ENCODE peak calls at places on chromosomes 4 and X, in ten cellular contexts. One of them, this sample, is unnamed.

GRCh38 chrX:43025806-43026205 is 247.8 kb upstream of the PPP1R2C start:
- DNase-seq in naive thymus-derived CD4-positive, alpha-beta T cell: no peak
- DNase-seq in Panc1: no peak
- DNase-seq in astrocyte: no peak
- DNase-seq in CD8-positive, alpha-beta T cell: no peak
- DNase-seq in mammary epithelial cell: no peak
- DNase-seq in IMR-90: no peak
- DNase-seq in dorsolateral prefrontal cortex: no peak
- DNase-seq in left ventricle myocardium inferior: no peak
- DNase-seq in iPS DF 6.9: no peak
- DNase-seq in this sample: no peak

GRCh38 chr4:61517144-61517543 is 317.0 kb downstream of the ADGRL3 start:
- DNase-seq in naive thymus-derived CD4-positive, alpha-beta T cell: no peak
- DNase-seq in Panc1: no peak
- DNase-seq in astrocyte: no peak
- DNase-seq in CD8-positive, alpha-beta T cell: no peak
- DNase-seq in mammary epithelial cell: no peak
- DNase-seq in IMR-90: no peak
- DNase-seq in dorsolateral prefrontal cortex: no peak
- DNase-seq in left ventricle myocardium inferior: no peak
- DNase-seq in iPS DF 6.9: peak; percentile 60
- DNase-seq in this sample: no peak

GRCh38 chr4:8370106-8370787 is 70.3 kb downstream of the ACOX3 start:
- DNase-seq in naive thymus-derived CD4-positive, alpha-beta T cell: no peak
- DNase-seq in Panc1: no peak
- DNase-seq in astrocyte: no peak
- DNase-seq in CD8-positive, alpha-beta T cell: no peak
- DNase-seq in mammary epithelial cell: no peak
- DNase-seq in IMR-90: no peak
- DNase-seq in dorsolateral prefrontal cortex: no peak
- DNase-seq in left ventricle myocardium inferior: no peak
- DNase-seq in iPS DF 6.9: no peak
- DNase-seq in this sample: no peak

GRCh38 chrX:67544871-67545771 is 1.3 kb downstream of the AR start:
- DNase-seq in naive thymus-derived CD4-positive, alpha-beta T cell: no peak
- DNase-seq in Panc1: no peak
- DNase-seq in astrocyte: peak; percentile 32
- DNase-seq in CD8-positive, alpha-beta T cell: no peak
- DNase-seq in mammary epithelial cell: no peak
- DNase-seq in IMR-90: peak; percentile 22
- DNase-seq in dorsolateral prefrontal cortex: no peak
- DNase-seq in left ventricle myocardium inferior: peak; percentile 16
- DNase-seq in iPS DF 6.9: no peak
- DNase-seq in this sample: no peak

GRCh38 chr4:53116959-53117358 is 248.9 kb downstream of the SCFD2 start:
- DNase-seq in naive thymus-derived CD4-positive, alpha-beta T cell: no peak
- DNase-seq in Panc1: no peak
- DNase-seq in astrocyte: peak; percentile 55
- DNase-seq in CD8-positive, alpha-beta T cell: no peak
- DNase-seq in mammary epithelial cell: peak; percentile 62
- DNase-seq in IMR-90: peak; percentile 52
- DNase-seq in dorsolateral prefrontal cortex: no peak
- DNase-seq in left ventricle myocardium inferior: no peak
- DNase-seq in iPS DF 6.9: no peak
- DNase-seq in this sample: no peak

GRCh38 chrX:18160369-18160768 is 60.3 kb downstream of the BEND2 start:
- DNase-seq in naive thymus-derived CD4-positive, alpha-beta T cell: no peak
- DNase-seq in Panc1: no peak
- DNase-seq in astrocyte: no peak
- DNase-seq in CD8-positive, alpha-beta T cell: no peak
- DNase-seq in mammary epithelial cell: no peak
- DNase-seq in IMR-90: no peak
- DNase-seq in dorsolateral prefrontal cortex: no peak
- DNase-seq in left ventricle myocardium inferior: no peak
- DNase-seq in iPS DF 6.9: no peak
- DNase-seq in this sample: no peak

GRCh38 chr4:6746721-6747689 is 31.0 kb downstream of the BLOC1S4 start:
- DNase-seq in naive thymus-derived CD4-positive, alpha-beta T cell: no peak
- DNase-seq in Panc1: no peak
- DNase-seq in astrocyte: peak; percentile 33
- DNase-seq in CD8-positive, alpha-beta T cell: no peak
- DNase-seq in mammary epithelial cell: no peak
- DNase-seq in IMR-90: no peak
- DNase-seq in dorsolateral prefrontal cortex: no peak
- DNase-seq in left ventricle myocardium inferior: peak; percentile 43
- DNase-seq in iPS DF 6.9: no peak
- DNase-seq in this sample: no peak

GRCh38 chr4:153204247-153205027 is at the start of gene TRIM2:
- DNase-seq in naive thymus-derived CD4-positive, alpha-beta T cell: no peak
- DNase-seq in Panc1: no peak
- DNase-seq in astrocyte: peak; percentile 73
- DNase-seq in CD8-positive, alpha-beta T cell: no peak
- DNase-seq in mammary epithelial cell: no peak
- DNase-seq in IMR-90: peak; percentile 78
- DNase-seq in dorsolateral prefrontal cortex: peak; percentile 88
- DNase-seq in left ventricle myocardium inferior: peak; percentile 68
- DNase-seq in iPS DF 6.9: no peak
- DNase-seq in this sample: peak; percentile 55

GRCh38 chr4:143559757-143560147 is 46.2 kb downstream of the SMARCA5 start:
- DNase-seq in naive thymus-derived CD4-positive, alpha-beta T cell: peak; percentile 14
- DNase-seq in Panc1: no peak
- DNase-seq in astrocyte: no peak
- DNase-seq in CD8-positive, alpha-beta T cell: peak; percentile 28
- DNase-seq in mammary epithelial cell: no peak
- DNase-seq in IMR-90: no peak
- DNase-seq in dorsolateral prefrontal cortex: no peak
- DNase-seq in left ventricle myocardium inferior: no peak
- DNase-seq in iPS DF 6.9: no peak
- DNase-seq in this sample: no peak

GRCh38 chr4:110614173-110614948 is 8.5 kb downstream of the PITX2 start:
- DNase-seq in naive thymus-derived CD4-positive, alpha-beta T cell: no peak
- DNase-seq in Panc1: no peak
- DNase-seq in astrocyte: no peak
- DNase-seq in CD8-positive, alpha-beta T cell: no peak
- DNase-seq in mammary epithelial cell: no peak
- DNase-seq in IMR-90: no peak
- DNase-seq in dorsolateral prefrontal cortex: no peak
- DNase-seq in left ventricle myocardium inferior: no peak
- DNase-seq in iPS DF 6.9: no peak
- DNase-seq in this sample: no peak

GRCh38 chr4:110613710-110614109 is 9.2 kb downstream of the PITX2 start:
- DNase-seq in naive thymus-derived CD4-positive, alpha-beta T cell: no peak
- DNase-seq in Panc1: no peak
- DNase-seq in astrocyte: no peak
- DNase-seq in CD8-positive, alpha-beta T cell: no peak
- DNase-seq in mammary epithelial cell: no peak
- DNase-seq in IMR-90: no peak
- DNase-seq in dorsolateral prefrontal cortex: no peak
- DNase-seq in left ventricle myocardium inferior: no peak
- DNase-seq in iPS DF 6.9: no peak
- DNase-seq in this sample: no peak

GRCh38 chr4:110615366-110616161 is 7.3 kb downstream of the PITX2 start:
- DNase-seq in naive thymus-derived CD4-positive, alpha-beta T cell: no peak
- DNase-seq in Panc1: no peak
- DNase-seq in astrocyte: no peak
- DNase-seq in CD8-positive, alpha-beta T cell: no peak
- DNase-seq in mammary epithelial cell: no peak
- DNase-seq in IMR-90: no peak
- DNase-seq in dorsolateral prefrontal cortex: no peak
- DNase-seq in left ventricle myocardium inferior: no peak
- DNase-seq in iPS DF 6.9: no peak
- DNase-seq in this sample: no peak

GRCh38 chr4:110616162-110617062 is 6.5 kb downstream of the PITX2 start:
- DNase-seq in naive thymus-derived CD4-positive, alpha-beta T cell: no peak
- DNase-seq in Panc1: no peak
- DNase-seq in astrocyte: no peak
- DNase-seq in CD8-positive, alpha-beta T cell: no peak
- DNase-seq in mammary epithelial cell: no peak
- DNase-seq in IMR-90: no peak
- DNase-seq in dorsolateral prefrontal cortex: no peak
- DNase-seq in left ventricle myocardium inferior: no peak
- DNase-seq in iPS DF 6.9: no peak
- DNase-seq in this sample: no peak

GRCh38 chr4:110614981-110615365 is 7.9 kb downstream of the PITX2 start:
- DNase-seq in naive thymus-derived CD4-positive, alpha-beta T cell: no peak
- DNase-seq in Panc1: no peak
- DNase-seq in astrocyte: no peak
- DNase-seq in CD8-positive, alpha-beta T cell: no peak
- DNase-seq in mammary epithelial cell: no peak
- DNase-seq in IMR-90: no peak
- DNase-seq in dorsolateral prefrontal cortex: no peak
- DNase-seq in left ventricle myocardium inferior: no peak
- DNase-seq in iPS DF 6.9: no peak
- DNase-seq in this sample: no peak
- H3K4me3 ChIP-seq in naive thymus-derived CD4-positive, alpha-beta T cell: no peak overlapping the region
- H3K4me3 ChIP-seq in Panc1: no peak overlapping the region
- H3K4me3 ChIP-seq in astrocyte: no peak overlapping the region
- H3K4me3 ChIP-seq in CD8-positive, alpha-beta T cell: no peak overlapping the region
- H3K4me3 ChIP-seq in mammary epithelial cell: no peak overlapping the region
- H3K4me3 ChIP-seq in IMR-90: no peak overlapping the region
- H3K4me3 ChIP-seq in dorsolateral prefrontal cortex: no peak overlapping the region
- H3K4me3 ChIP-seq in left ventricle myocardium inferior: no peak overlapping the region
- H3K4me3 ChIP-seq in iPS DF 6.9: peak overlapping the region; percentile 21
- H3K4me3 ChIP-seq in this sample: no peak overlapping the region

DNA sequence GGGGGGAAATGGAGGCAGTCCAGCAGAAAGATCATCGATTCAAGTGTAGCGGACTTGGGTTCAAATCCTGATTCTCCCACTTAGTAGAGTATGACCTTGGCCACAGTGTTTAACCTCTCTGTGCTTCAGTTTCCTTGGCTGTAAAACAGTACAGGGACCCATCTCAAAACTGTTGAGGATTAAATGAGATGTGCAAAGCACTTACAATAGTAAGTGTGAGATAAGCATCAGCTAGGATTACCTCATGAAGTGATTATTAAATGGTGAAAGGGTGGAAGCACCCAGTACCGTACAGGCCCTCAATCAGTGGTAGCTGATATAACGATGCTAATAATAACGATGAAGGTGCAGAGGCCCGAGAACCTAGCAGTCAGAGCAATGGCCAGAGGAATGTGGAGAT is 45.1 kb downstream of the PRPS1 start:
- DNase-seq in naive thymus-derived CD4-positive, alpha-beta T cell: no peak
- DNase-seq in Panc1: no peak
- DNase-seq in astrocyte: no peak
- DNase-seq in CD8-positive, alpha-beta T cell: no peak
- DNase-seq in mammary epithelial cell: no peak
- DNase-seq in IMR-90: no peak
- DNase-seq in dorsolateral prefrontal cortex: no peak
- DNase-seq in left ventricle myocardium inferior: no peak
- DNase-seq in iPS DF 6.9: no peak
- DNase-seq in this sample: no peak
- H3K4me3 ChIP-seq in naive thymus-derived CD4-positive, alpha-beta T cell: peak overlapping the region; percentile 58
- H3K4me3 ChIP-seq in Panc1: no peak overlapping the region
- H3K4me3 ChIP-seq in astrocyte: no peak overlapping the region
- H3K4me3 ChIP-seq in CD8-positive, alpha-beta T cell: peak overlapping the region; percentile 13
- H3K4me3 ChIP-seq in mammary epithelial cell: no peak overlapping the region
- H3K4me3 ChIP-seq in IMR-90: no peak overlapping the region
- H3K4me3 ChIP-seq in dorsolateral prefrontal cortex: no peak overlapping the region
- H3K4me3 ChIP-seq in left ventricle myocardium inferior: peak overlapping the region; percentile 21
- H3K4me3 ChIP-seq in iPS DF 6.9: no peak overlapping the region
- H3K4me3 ChIP-seq in this sample: no peak overlapping the region

GRCh38 chr4:102151696-102152095 is 193.6 kb downstream of the SLC39A8 start:
- DNase-seq in naive thymus-derived CD4-positive, alpha-beta T cell: no peak
- DNase-seq in Panc1: no peak
- DNase-seq in astrocyte: no peak
- DNase-seq in CD8-positive, alpha-beta T cell: no peak
- DNase-seq in mammary epithelial cell: no peak
- DNase-seq in IMR-90: no peak
- DNase-seq in dorsolateral prefrontal cortex: no peak
- DNase-seq in left ventricle myocardium inferior: no peak
- DNase-seq in iPS DF 6.9: no peak
- DNase-seq in this sample: no peak
- H3K4me3 ChIP-seq in naive thymus-derived CD4-positive, alpha-beta T cell: no peak overlapping the region
- H3K4me3 ChIP-seq in Panc1: no peak overlapping the region
- H3K4me3 ChIP-seq in astrocyte: no peak overlapping the region
- H3K4me3 ChIP-seq in CD8-positive, alpha-beta T cell: no peak overlapping the region
- H3K4me3 ChIP-seq in mammary epithelial cell: no peak overlapping the region
- H3K4me3 ChIP-seq in IMR-90: no peak overlapping the region
- H3K4me3 ChIP-seq in dorsolateral prefrontal cortex: no peak overlapping the region
- H3K4me3 ChIP-seq in left ventricle myocardium inferior: no peak overlapping the region
- H3K4me3 ChIP-seq in iPS DF 6.9: no peak overlapping the region
- H3K4me3 ChIP-seq in this sample: no peak overlapping the region

DNA sequence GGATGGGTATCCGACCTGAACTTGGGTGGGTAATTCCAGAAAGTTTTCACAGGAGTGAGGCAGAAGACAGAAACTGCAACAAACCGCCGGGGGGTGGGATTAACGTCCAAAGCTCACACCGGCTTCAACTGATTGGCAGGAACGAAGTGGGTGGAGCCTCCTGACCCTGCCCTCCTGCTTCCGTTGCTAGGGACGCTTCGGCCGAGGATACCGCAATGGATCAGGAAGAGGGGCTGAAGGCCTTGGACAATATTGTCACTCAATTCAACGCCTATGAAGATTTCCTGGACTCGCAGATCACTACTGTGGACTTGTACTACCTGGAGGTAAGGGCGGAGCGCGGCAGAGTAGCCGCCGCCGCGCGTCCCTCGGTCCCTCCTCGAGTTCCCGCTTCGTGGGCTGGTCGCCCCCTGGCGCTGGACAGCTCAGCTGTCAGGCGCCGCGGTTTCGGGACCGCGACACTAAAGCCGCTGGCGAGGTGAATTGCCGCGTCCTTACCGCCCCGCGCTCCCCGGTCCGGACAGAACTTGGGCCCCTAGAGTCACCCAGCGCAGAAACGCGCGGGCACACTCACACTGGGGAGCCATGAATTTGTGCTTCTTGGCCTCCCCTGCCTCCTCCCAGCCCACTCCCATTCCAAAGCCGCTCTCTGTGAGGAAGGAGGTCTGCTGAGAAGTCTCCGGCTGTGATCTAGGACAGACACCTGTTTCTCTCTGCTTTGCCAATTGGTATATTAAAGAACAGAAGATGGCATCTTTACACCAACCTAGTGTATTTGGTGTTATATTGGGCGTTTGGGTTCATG is at the start of gene CFAP299:
- DNase-seq in naive thymus-derived CD4-positive, alpha-beta T cell: peak; percentile 54
- DNase-seq in Panc1: peak; percentile 73
- DNase-seq in astrocyte: peak; percentile 79
- DNase-seq in CD8-positive, alpha-beta T cell: peak; percentile 29
- DNase-seq in mammary epithelial cell: peak; percentile 90
- DNase-seq in IMR-90: peak; percentile 90
- DNase-seq in dorsolateral prefrontal cortex: peak; percentile 49
- DNase-seq in left ventricle myocardium inferior: peak; percentile 82
- DNase-seq in iPS DF 6.9: peak; percentile 73
- DNase-seq in this sample: peak; percentile 92
- H3K4me3 ChIP-seq in naive thymus-derived CD4-positive, alpha-beta T cell: peak within 1 kb of the TSS; percentile 62
- H3K4me3 ChIP-seq in Panc1: peak within 1 kb of the TSS; percentile 67
- H3K4me3 ChIP-seq in astrocyte: peak within 1 kb of the TSS; percentile 83
- H3K4me3 ChIP-seq in CD8-positive, alpha-beta T cell: peak within 1 kb of the TSS; percentile 56
- H3K4me3 ChIP-seq in mammary epithelial cell: peak within 1 kb of the TSS; percentile 72
- H3K4me3 ChIP-seq in IMR-90: peak within 1 kb of the TSS; percentile 84
- H3K4me3 ChIP-seq in dorsolateral prefrontal cortex: peak within 1 kb of the TSS; percentile 56
- H3K4me3 ChIP-seq in left ventricle myocardium inferior: peak within 1 kb of the TSS; percentile 70
- H3K4me3 ChIP-seq in iPS DF 6.9: peak within 1 kb of the TSS; percentile 86
- H3K4me3 ChIP-seq in this sample: peak within 1 kb of the TSS; percentile 70

GRCh38 chr4:158841540-158841939 is 72.7 kb downstream of the FNIP2 start:
- DNase-seq in naive thymus-derived CD4-positive, alpha-beta T cell: no peak
- DNase-seq in Panc1: no peak
- DNase-seq in astrocyte: no peak
- DNase-seq in CD8-positive, alpha-beta T cell: no peak
- DNase-seq in mammary epithelial cell: no peak
- DNase-seq in IMR-90: no peak
- DNase-seq in dorsolateral prefrontal cortex: no peak
- DNase-seq in left ventricle myocardium inferior: peak; percentile 26
- DNase-seq in iPS DF 6.9: no peak
- DNase-seq in this sample: no peak
- H3K4me3 ChIP-seq in naive thymus-derived CD4-positive, alpha-beta T cell: no peak overlapping the region
- H3K4me3 ChIP-seq in Panc1: no peak overlapping the region
- H3K4me3 ChIP-seq in astrocyte: no peak overlapping the region
- H3K4me3 ChIP-seq in CD8-positive, alpha-beta T cell: no peak overlapping the region
- H3K4me3 ChIP-seq in mammary epithelial cell: no peak overlapping the region
- H3K4me3 ChIP-seq in IMR-90: no peak overlapping the region
- H3K4me3 ChIP-seq in dorsolateral prefrontal cortex: no peak overlapping the region
- H3K4me3 ChIP-seq in left ventricle myocardium inferior: peak overlapping the region; percentile 60
- H3K4me3 ChIP-seq in iPS DF 6.9: no peak overlapping the region
- H3K4me3 ChIP-seq in this sample: no peak overlapping the region